ENCODE peak calls at places on chromosomes 2 and 18, in eight cellular contexts. X is GM23338, F is spleen, D is transverse colon, Q is endothelial cell of umbilical vein, S is prostate gland, V is sigmoid colon, G is SK-N-SH. Y is an unnamed sample. For H3K4me1, the result is how much of the 10 kb centered on the place peaks cover.

GRCh38 chr18:789397-789796 is 22.6 kb downstream of the YES1 start:
- DNase-seq in X (no peak), G (no peak), Q (no peak), D (no peak), V (no peak), F (no peak), S (no peak), Y (no peak)

GRCh38 chr2:141041281-141041680 is 1089.5 kb downstream of the LRP1B start:
- DNase-seq in S (no peak), G (no peak), V (no peak), F (no peak), D (no peak), Q (peak), X (no peak), Y (no peak)

GRCh38 chr2:236054125-236054524 is 114.1 kb downstream of the GBX2 start:
- DNase-seq in V (no peak), D (no peak), S (no peak), G (peak), F (no peak), X (no peak), Q (no peak), Y (no peak)

GRCh38 chr2:129905664-129906081 is 73.8 kb upstream of the RAB6C start:
- DNase-seq in Q (no peak), D (no peak), V (no peak), S (no peak), G (peak), X (no peak), F (no peak), Y (no peak)

GRCh38 chr2:212939777-212940531 is 211.5 kb downstream of the IKZF2 start:
- DNase-seq in V (no peak), G (no peak), D (peak), F (no peak), X (peak), Q (no peak), S (peak), Y (peak)

GRCh38 chr18:46510386-46510785 is 146.6 kb downstream of the LOXHD1 start:
- DNase-seq in F (no peak), G (no peak), Q (no peak), V (peak), X (no peak), S (no peak), D (no peak), Y (no peak)

GRCh38 chr2:101540518-101540917 is 65.6 kb upstream of the RFX8 start:
- DNase-seq in V (no peak), S (no peak), Q (no peak), X (no peak), F (no peak), G (no peak), D (no peak), Y (no peak)

GRCh38 chr2:217510790-217511291 is 492.0 kb downstream of the TNS1 start:
- DNase-seq in D (peak), F (no peak), S (peak), Q (peak), V (peak), X (peak), G (peak), Y (peak)

GRCh38 chr18:32929213-32929612 is 156.4 kb upstream of the KLHL14 start:
- DNase-seq in V (no peak), S (no peak), Q (no peak), F (no peak), D (no peak), X (no peak), G (no peak), Y (no peak)

GRCh38 chr2:240303896-240304745 is 131.3 kb upstream of the GPC1 start:
- DNase-seq in S (no peak), X (no peak), F (peak), D (no peak), G (peak), V (no peak), Q (no peak), Y (no peak)

GRCh38 chr18:3510024-3510423 is 60.1 kb downstream of the TGIF1 start:
- DNase-seq in Q (no peak), G (no peak), V (no peak), S (no peak), D (no peak), F (no peak), X (no peak), Y (no peak)

GRCh38 chr2:43225093-43225787 is 1.2 kb downstream of the ZFP36L2 start:
- DNase-seq in D (peak), S (peak), G (peak), X (peak), V (peak), F (peak), Q (peak), Y (peak)

GRCh38 chr18:23992119-23992940 is 22.2 kb upstream of the TTC39C start:
- DNase-seq in F (no peak), Q (no peak), V (no peak), D (no peak), S (peak), X (no peak), G (peak), Y (peak)

GRCh38 chr18:37421349-37422080 is 144.1 kb downstream of the CELF4 start:
- DNase-seq in V (no peak), G (no peak), F (no peak), Q (no peak), X (no peak), S (no peak), D (no peak), Y (no peak)

GRCh38 chr2:127569274-127570065 is 34.0 kb downstream of the MYO7B start:
- DNase-seq in D (no peak), X (no peak), Q (peak), V (peak), G (no peak), S (no peak), F (peak), Y (no peak)

GRCh38 chr2:206477296-206477695 is 34.0 kb downstream of the ADAM23 start:
- DNase-seq in D (no peak), S (peak), Q (no peak), X (no peak), F (no peak), G (no peak), V (no peak), Y (no peak)

GRCh38 chr2:29241341-29241740 is 126.1 kb downstream of the CLIP4 start:
- DNase-seq in V (peak), D (no peak), G (no peak), Q (no peak), X (no peak), F (peak), S (no peak), Y (no peak)

GRCh38 chr2:101655941-101656422 is 41.5 kb upstream of the MAP4K4 start:
- DNase-seq in V (peak), Q (no peak), D (no peak), X (no peak), S (no peak), G (no peak), F (no peak), Y (no peak)

GRCh38 chr18:32072321-32072720 is 19.4 kb upstream of the RNF138 start:
- DNase-seq in F (no peak), Q (peak), V (no peak), G (no peak), X (peak), D (no peak), S (no peak), Y (no peak)

GRCh38 chr2:110106642-110107041 is 9.0 kb downstream of the MALL start:
- DNase-seq in S (peak), V (no peak), Q (peak), D (no peak), G (no peak), X (no peak), F (no peak), Y (no peak)
- TF ChIP-seq POLR2AphosphoS5 in S (peak), V (no peak), Q (no peak), D (no peak), G (no peak), X (no peak), F (no peak), Y (no peak)

GRCh38 chr2:150735894-150736498 is 248.5 kb upstream of the RND3 start:
- DNase-seq in D (no peak), Q (no peak), V (no peak), S (no peak), G (no peak), X (peak), F (no peak), Y (no peak)

GRCh38 chr2:150732491-150732890 is 245.0 kb upstream of the RND3 start:
- DNase-seq in Q (peak), G (no peak), F (no peak), D (no peak), X (no peak), S (no peak), V (no peak), Y (no peak)

GRCh38 chr2:150733219-150733618 is 245.8 kb upstream of the RND3 start:
- DNase-seq in X (no peak), F (no peak), Q (no peak), V (no peak), G (no peak), D (no peak), S (no peak), Y (no peak)

GRCh38 chr2:150729495-150729955 is 242.1 kb upstream of the RND3 start:
- DNase-seq in G (no peak), S (no peak), X (no peak), D (no peak), F (no peak), Q (no peak), V (no peak), Y (no peak)

DNA sequence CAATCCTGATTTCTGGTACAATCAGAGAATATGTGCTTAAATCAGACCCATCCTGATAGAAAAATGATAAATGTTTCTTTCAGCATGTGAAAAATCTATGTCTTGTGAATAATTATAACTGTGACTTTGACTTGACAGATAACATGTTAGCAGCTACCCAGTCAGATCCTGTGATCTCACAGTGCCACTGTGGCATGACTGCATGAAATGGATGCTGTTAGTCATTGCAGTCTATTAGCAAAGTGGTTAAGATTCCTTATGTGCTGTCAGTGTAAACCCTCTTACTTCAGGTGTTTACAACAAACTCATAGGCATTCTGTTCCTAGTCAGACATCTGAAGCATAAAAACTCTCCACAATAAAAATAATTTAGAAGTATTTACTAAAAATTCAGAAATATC is 244.6 kb upstream of the RND3 start:
- DNase-seq in V (no peak), D (no peak), F (no peak), Q (peak), X (no peak), G (peak), S (no peak), Y (no peak)
- H3K4me3 ChIP-seq in V (no peak), D (no peak), F (no peak), Q (no peak), X (no peak), G (no peak), S (no peak), Y (no peak)

DNA sequence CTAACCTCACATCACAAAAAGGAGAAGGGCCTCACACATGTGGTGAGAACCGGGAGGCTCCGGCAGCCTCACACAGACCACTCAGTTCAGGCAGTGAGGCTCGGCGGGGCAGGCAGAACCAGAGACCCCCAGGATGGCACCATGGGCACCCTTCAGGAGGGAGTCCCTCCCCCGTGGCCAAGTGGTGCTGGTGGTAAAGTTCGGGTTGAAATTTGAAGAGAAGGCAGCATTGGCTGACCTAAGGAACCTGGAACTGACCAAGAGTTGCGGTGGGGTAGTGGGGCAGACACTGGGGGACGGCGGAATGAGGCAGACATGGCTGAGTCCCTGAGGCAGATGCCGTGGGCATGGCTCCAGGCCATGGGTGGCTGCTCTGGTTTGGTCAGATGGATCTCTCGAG is 239.3 kb upstream of the MYT1L start:
- DNase-seq in Q (no peak), D (no peak), V (no peak), G (no peak), X (no peak), F (peak), S (no peak), Y (no peak)
- H3K4me1 ChIP-seq in Q (under half), D (under half), V (under half), G (under half), X (under half), F (under half), S (under half), Y (under half)

DNA sequence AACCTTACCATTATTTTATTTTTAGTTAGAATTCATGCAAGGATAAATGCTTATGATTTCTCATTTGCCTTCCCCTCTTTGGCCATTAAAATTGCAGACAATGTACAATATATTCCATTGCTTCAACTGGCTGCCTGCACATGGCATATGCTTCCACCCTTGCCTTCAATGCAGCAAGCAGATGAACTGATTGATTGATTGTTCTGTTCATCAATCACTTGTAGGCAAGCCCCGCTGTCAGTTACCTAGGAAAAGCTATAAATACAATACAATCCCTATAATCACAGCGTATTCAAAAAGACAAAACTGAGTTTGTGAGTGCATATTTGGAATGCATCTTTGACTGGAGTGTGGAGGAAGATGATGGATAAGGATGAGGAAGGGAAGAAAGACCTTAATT is 73.6 kb upstream of the CAVIN2 start:
- DNase-seq in F (no peak), V (no peak), X (no peak), Q (no peak), D (no peak), S (no peak), G (no peak), Y (no peak)
- TF ChIP-seq POLR2AphosphoS5 in F (no peak), V (no peak), X (no peak), Q (no peak), D (no peak), S (no peak), G (no peak), Y (no peak)

GRCh38 chr18:5772271-5772670 is 123.1 kb downstream of the TMEM200C start:
- DNase-seq in V (peak), S (no peak), G (no peak), X (peak), Q (no peak), D (no peak), F (no peak), Y (no peak)
- H3K4me3 ChIP-seq in V (no peak), S (no peak), G (no peak), X (no peak), Q (no peak), D (no peak), F (no peak), Y (peak)

GRCh38 chr18:12842459-12843380 is 41.3 kb downstream of the PTPN2 start:
- DNase-seq in F (no peak), X (peak), D (no peak), Q (no peak), S (no peak), G (no peak), V (no peak), Y (no peak)
- H3K4me1 ChIP-seq in F (under half), X (under half), D (under half), Q (under half), S (under half), G (under half), V (under half), Y (under half)

GRCh38 chr2:194291104-194291503 is 1365.9 kb upstream of the SLC39A10 start:
- DNase-seq in X (no peak), F (no peak), S (no peak), G (no peak), V (no peak), Q (no peak), D (no peak), Y (no peak)

GRCh38 chr2:194289712-194290346 is 1367.2 kb upstream of the SLC39A10 start:
- DNase-seq in G (no peak), X (peak), S (no peak), Q (no peak), F (no peak), D (no peak), V (no peak), Y (no peak)

GRCh38 chr2:194294156-194294555 is 1362.9 kb upstream of the SLC39A10 start:
- DNase-seq in S (no peak), D (no peak), Q (no peak), G (no peak), F (no peak), X (no peak), V (no peak), Y (no peak)
- TF ChIP-seq POLR2AphosphoS5 in S (no peak), D (no peak), Q (no peak), G (no peak), F (no peak), X (no peak), V (no peak), Y (no peak)